ENCODE peak calls at places on chromosomes 3 and 15, in nine cellular contexts. B is mesothelial cell of epicardium, Q is glutamatergic neuron, O is foreskin fibroblast, K is AG04450, G is A549, W is upper lobe of left lung, V is right lobe of liver, S is left ventricle myocardium inferior. A is an unnamed sample.

GRCh38 chr3:165796701-165797100 is 40.5 kb downstream of the BCHE start:
- DNase-seq in B (no peak), Q (no peak), O (no peak), K (no peak), G (no peak), W (no peak), V (no peak), S (no peak), A (no peak)

GRCh38 chr15:55791576-55792400 is 48.8 kb upstream of the PRTG start:
- DNase-seq in B (no peak), Q (no peak), O (peak), K (no peak), G (peak), W (no peak), V (no peak), S (no peak), A (no peak)

GRCh38 chr15:71278989-71279756 is 163.9 kb downstream of the THSD4 start:
- DNase-seq in B (peak), Q (no peak), O (peak), K (peak), G (peak), W (no peak), V (peak), S (no peak), A (peak)

GRCh38 chr15:85589873-85590272 is 204.9 kb downstream of the KLHL25 start:
- DNase-seq in B (no peak), Q (no peak), O (peak), K (no peak), G (peak), W (no peak), V (no peak), S (no peak), A (no peak)

GRCh38 chr3:54424283-54424682 is 301.9 kb downstream of the CACNA2D3 start:
- DNase-seq in B (no peak), Q (peak), O (no peak), K (no peak), G (no peak), W (no peak), V (no peak), S (no peak), A (no peak)

GRCh38 chr15:44501768-44502366 is 35.1 kb upstream of the EIF3J start:
- DNase-seq in B (no peak), Q (no peak), O (peak), K (peak), G (peak), W (no peak), V (no peak), S (no peak), A (no peak)

GRCh38 chr15:76339302-76340197 is 3.0 kb downstream of the ISL2 start:
- DNase-seq in B (no peak), Q (peak), O (peak), K (no peak), G (no peak), W (no peak), V (no peak), S (no peak), A (no peak)

GRCh38 chr15:85494035-85494793 is 113.8 kb downstream of the AKAP13 start:
- DNase-seq in B (no peak), Q (no peak), O (peak), K (no peak), G (peak), W (no peak), V (no peak), S (no peak), A (no peak)

GRCh38 chr3:13517253-13517977 is 31.5 kb upstream of the FBLN2 start:
- DNase-seq in B (no peak), Q (peak), O (no peak), K (no peak), G (no peak), W (peak), V (no peak), S (peak), A (no peak)

GRCh38 chr15:77107068-77107467 is 36.2 kb upstream of the TSPAN3 start:
- DNase-seq in B (no peak), Q (peak), O (peak), K (no peak), G (no peak), W (no peak), V (no peak), S (peak), A (no peak)

GRCh38 chr3:37559461-37559860 is 302.2 kb upstream of the CTDSPL start:
- DNase-seq in B (no peak), Q (no peak), O (peak), K (no peak), G (no peak), W (no peak), V (no peak), S (no peak), A (no peak)

GRCh38 chr15:86540840-86541467 is 461.3 kb downstream of the AGBL1 start:
- DNase-seq in B (no peak), Q (no peak), O (no peak), K (no peak), G (peak), W (no peak), V (no peak), S (no peak), A (no peak)

GRCh38 chr3:158057666-158058065 is 48.6 kb downstream of the SHOX2 start:
- DNase-seq in B (no peak), Q (no peak), O (peak), K (no peak), G (no peak), W (no peak), V (no peak), S (no peak), A (no peak)

GRCh38 chr15:24039683-24040082 is 352.6 kb upstream of the NDN start:
- DNase-seq in B (no peak), Q (no peak), O (no peak), K (no peak), G (peak), W (no peak), V (no peak), S (no peak), A (no peak)

GRCh38 chr3:20576228-20576627 is 390.2 kb upstream of the SGO1 start:
- DNase-seq in B (no peak), Q (no peak), O (peak), K (no peak), G (no peak), W (no peak), V (no peak), S (no peak), A (no peak)

GRCh38 chr3:115927210-115927609 is 303.9 kb downstream of the GAP43 start:
- DNase-seq in B (no peak), Q (no peak), O (no peak), K (no peak), G (no peak), W (no peak), V (no peak), S (no peak), A (no peak)

GRCh38 chr3:81492048-81492447 is 269.4 kb downstream of the GBE1 start:
- DNase-seq in B (no peak), Q (no peak), O (peak), K (no peak), G (no peak), W (no peak), V (no peak), S (no peak), A (no peak)

DNA sequence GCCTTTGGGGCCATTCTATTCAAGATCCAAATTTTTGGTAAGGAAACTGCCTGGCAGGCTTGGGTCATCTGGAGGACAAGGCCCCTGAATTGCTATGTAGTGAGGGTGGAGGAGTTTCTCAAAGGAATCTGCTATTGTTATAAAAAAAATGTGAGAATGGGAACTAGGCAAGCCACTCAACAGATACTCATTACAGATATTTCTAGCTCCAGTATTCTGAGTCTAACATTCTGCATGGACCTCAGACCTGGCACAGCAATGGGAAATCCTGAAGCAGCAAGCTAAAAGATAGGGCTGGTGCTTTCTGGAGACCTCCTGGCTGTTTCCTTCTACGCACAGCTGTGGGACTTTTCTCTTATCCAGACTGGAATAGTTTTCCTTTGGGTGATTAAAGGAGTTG is 430.7 kb upstream of the RBMS3 start:
- DNase-seq in B (no peak), Q (no peak), O (peak), K (no peak), G (no peak), W (no peak), V (no peak), S (no peak), A (no peak)
- TF ChIP-seq CTCF in B (no peak), Q (no peak), O (no peak), K (no peak), G (no peak), W (no peak), V (no peak), S (no peak), A (no peak)

DNA sequence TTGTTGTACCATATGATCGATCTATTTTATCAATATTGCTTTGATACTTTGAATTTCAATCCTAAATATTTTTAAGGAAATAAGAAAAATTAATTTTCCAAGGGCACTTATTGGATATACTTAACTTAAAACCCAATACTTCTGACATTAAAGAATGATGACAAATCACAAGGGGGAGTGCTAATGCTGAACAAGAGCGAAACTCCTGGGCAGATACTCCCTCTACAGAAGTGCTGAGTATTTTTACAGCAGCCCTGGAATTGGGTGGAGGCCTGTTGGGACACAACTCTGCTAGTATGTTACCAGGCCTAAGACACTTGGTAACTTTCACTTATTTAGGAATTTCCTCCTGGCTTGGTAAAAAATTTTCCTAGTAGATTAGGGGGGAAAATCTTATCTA is 46.2 kb downstream of the DENND6A start:
- DNase-seq in B (no peak), Q (no peak), O (peak), K (no peak), G (peak), W (no peak), V (no peak), S (no peak), A (no peak)
- TF ChIP-seq CTCF in B (no peak), Q (no peak), O (peak), K (no peak), G (peak), W (no peak), V (peak), S (peak), A (no peak)

GRCh38 chr15:83978588-83978987 is 257.0 kb upstream of the GOLGA6L4 start:
- DNase-seq in B (no peak), Q (no peak), O (no peak), K (no peak), G (no peak), W (no peak), V (no peak), S (no peak), A (no peak)
- TF ChIP-seq CTCF in B (no peak), Q (no peak), O (no peak), K (no peak), G (no peak), W (no peak), V (no peak), S (no peak), A (no peak)

GRCh38 chr15:63530762-63531299 is 26.4 kb downstream of the USP3 start:
- DNase-seq in B (no peak), Q (no peak), O (no peak), K (no peak), G (no peak), W (no peak), V (no peak), S (no peak), A (no peak)

GRCh38 chr15:63528138-63528659 is 23.8 kb downstream of the USP3 start:
- DNase-seq in B (no peak), Q (no peak), O (no peak), K (no peak), G (no peak), W (no peak), V (no peak), S (no peak), A (no peak)

GRCh38 chr15:63532307-63532744 is 27.9 kb downstream of the USP3 start:
- DNase-seq in B (no peak), Q (no peak), O (peak), K (no peak), G (peak), W (no peak), V (no peak), S (no peak), A (no peak)

GRCh38 chr15:63530235-63530634 is 25.8 kb downstream of the USP3 start:
- DNase-seq in B (no peak), Q (no peak), O (no peak), K (no peak), G (no peak), W (no peak), V (no peak), S (no peak), A (no peak)

GRCh38 chr15:63531586-63531985 is 27.2 kb downstream of the USP3 start:
- DNase-seq in B (no peak), Q (no peak), O (no peak), K (no peak), G (no peak), W (no peak), V (no peak), S (no peak), A (no peak)
- TF ChIP-seq CTCF in B (no peak), Q (no peak), O (no peak), K (peak), G (no peak), W (no peak), V (no peak), S (peak), A (no peak)